ENCODE peak calls at places on chromosome 11, in five cellular contexts. G, B, C, E and W are unnamed samples.
A peak's percentile ranks its signal among the peaks of the same experiment; 100 is the strongest.

GRCh38 chr11:126282361-126282741 is 542 bp upstream of the TIRAP start:
- DNase-seq in G (peak; percentile 18), B (peak; percentile 64), C (peak; percentile 81), E (no peak), W (no peak)

GRCh38 chr11:61774441-61774840 is 18.0 kb downstream of the TMEM258 start:
- DNase-seq in G (no peak), B (no peak), C (peak; percentile 46), E (no peak), W (no peak)

GRCh38 chr11:69075421-69076128 is 26.8 kb downstream of the TPCN2 start:
- DNase-seq in G (no peak), B (no peak), C (no peak), E (peak; percentile 82), W (peak; percentile 61)

GRCh38 chr11:65129649-65130441 is 4.5 kb downstream of the SYVN1 start:
- DNase-seq in G (no peak), B (no peak), C (no peak), E (no peak), W (no peak)

GRCh38 chr11:128942272-128942612 is 429 bp downstream of the TP53AIP1 start:
- DNase-seq in G (no peak), B (no peak), C (no peak), E (no peak), W (no peak)

GRCh38 chr11:114232400-114233070 is 63.7 kb upstream of the NNMT start:
- DNase-seq in G (no peak), B (peak; percentile 69), C (no peak), E (no peak), W (no peak)

GRCh38 chr11:66050581-66051231 is 1.5 kb upstream of the SF3B2 start:
- DNase-seq in G (no peak), B (peak; percentile 49), C (peak; percentile 46), E (no peak), W (no peak)

GRCh38 chr11:134047586-134047999 is 21.3 kb upstream of the JAM3 start:
- DNase-seq in G (no peak), B (no peak), C (no peak), E (no peak), W (peak; percentile 27)

GRCh38 chr11:60127311-60127811 is 38.9 kb downstream of the MS4A2 start:
- DNase-seq in G (no peak), B (no peak), C (no peak), E (no peak), W (peak; percentile 17)

GRCh38 chr11:115081972-115082371 is 403.6 kb downstream of the NXPE2 start:
- DNase-seq in G (no peak), B (no peak), C (no peak), E (no peak), W (no peak)

GRCh38 chr11:79253280-79253679 is 187.6 kb downstream of the TENM4 start:
- DNase-seq in G (no peak), B (no peak), C (no peak), E (no peak), W (no peak)

GRCh38 chr11:57640068-57640800 is 9.5 kb downstream of the YPEL4 start:
- DNase-seq in G (no peak), B (no peak), C (no peak), E (no peak), W (no peak)

GRCh38 chr11:6650980-6651379 is 4.6 kb downstream of the DCHS1 start:
- DNase-seq in G (no peak), B (no peak), C (no peak), E (no peak), W (peak; percentile 76)

GRCh38 chr11:134037093-134037908 is 31.6 kb upstream of the JAM3 start:
- DNase-seq in G (no peak), B (peak; percentile 83), C (peak; percentile 84), E (no peak), W (peak; percentile 25)

GRCh38 chr11:97862021-97862420 is 1158.7 kb upstream of the CNTN5 start:
- DNase-seq in G (no peak), B (no peak), C (no peak), E (no peak), W (no peak)

GRCh38 chr11:121067453-121067852 is 33.6 kb upstream of the TECTA start:
- DNase-seq in G (peak; percentile 97), B (no peak), C (no peak), E (no peak), W (no peak)
- TF ChIP-seq SIN3A in G (no peak), B (no peak), C (no peak), E (no peak), W (no peak)

DNA sequence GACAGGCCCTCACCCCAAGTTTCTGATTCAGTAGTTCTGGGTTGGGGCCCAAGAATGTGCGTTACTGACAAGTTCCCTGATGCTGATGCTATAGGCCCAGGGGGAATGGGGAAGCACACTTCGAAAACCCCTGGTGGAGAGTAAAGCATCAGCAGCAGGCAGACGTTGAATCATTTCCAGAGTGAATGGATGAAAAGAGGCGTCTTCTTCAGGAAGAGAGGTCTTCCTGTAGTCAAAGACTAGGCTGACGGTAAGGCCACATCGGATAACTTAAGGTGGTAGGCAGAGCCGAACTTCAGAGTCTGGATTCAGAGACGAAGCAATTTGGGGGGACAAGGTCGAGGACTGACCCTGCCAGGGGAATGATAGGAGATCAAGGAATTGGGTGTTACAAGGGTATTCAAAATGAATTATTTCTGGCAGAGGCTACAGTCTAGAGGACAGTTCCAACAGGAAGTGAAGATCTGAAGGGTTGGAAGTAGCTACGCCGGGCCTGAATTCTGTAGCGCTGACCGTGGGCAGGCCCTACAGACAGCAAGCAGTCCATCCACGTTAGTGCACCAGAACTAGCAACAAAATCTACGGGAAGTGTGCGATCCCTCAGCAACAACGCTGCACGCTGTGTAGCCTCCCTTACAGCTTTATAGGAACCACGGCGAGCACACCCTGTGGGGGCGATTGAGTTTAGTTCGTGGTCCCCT is 862 bp upstream of the CENATAC start:
- DNase-seq in G (peak; percentile 48), B (no peak), C (peak; percentile 66), E (no peak), W (peak; percentile 56)
- TF ChIP-seq SIN3A in G (no peak), B (no peak), C (no peak), E (no peak), W (no peak)

DNA sequence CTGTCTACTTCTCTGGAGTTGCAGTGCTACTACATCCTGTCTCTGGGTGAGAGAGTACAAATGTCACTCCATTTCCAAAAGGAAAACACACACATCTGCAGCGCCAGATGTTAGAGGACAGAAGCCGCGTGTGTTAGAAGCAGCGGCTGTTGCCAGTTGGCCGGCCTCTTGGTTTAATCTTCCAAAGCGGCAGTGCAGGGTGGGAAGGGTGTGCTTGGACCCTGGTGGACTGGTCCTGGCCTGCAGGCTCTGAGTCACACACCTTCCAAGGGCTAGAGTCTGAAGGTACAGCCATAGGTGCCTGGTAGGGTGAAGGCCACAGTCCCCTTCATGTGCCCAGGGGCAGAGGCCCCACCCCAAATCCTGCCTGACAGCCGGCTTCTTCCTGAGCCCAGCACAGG is 99.8 kb downstream of the CTTN start:
- DNase-seq in G (no peak), B (no peak), C (no peak), E (no peak), W (no peak)
- TF ChIP-seq SIN3A in G (no peak), B (no peak), C (no peak), E (no peak), W (no peak)

GRCh38 chr11:2343502-2343901 is 33.6 kb upstream of the CD81 start:
- DNase-seq in G (no peak), B (no peak), C (no peak), E (no peak), W (no peak)
- TF ChIP-seq SIN3A in G (no peak), B (no peak), C (no peak), E (no peak), W (no peak)

GRCh38 chr11:1502168-1502955 is 15.8 kb upstream of the MOB2 start:
- DNase-seq in G (no peak), B (no peak), C (no peak), E (no peak), W (no peak)

GRCh38 chr11:1499899-1500298 is 13.3 kb upstream of the MOB2 start:
- DNase-seq in G (no peak), B (no peak), C (no peak), E (no peak), W (no peak)

GRCh38 chr11:1500466-1501420 is 14.2 kb upstream of the MOB2 start:
- DNase-seq in G (no peak), B (no peak), C (no peak), E (no peak), W (no peak)

GRCh38 chr11:1502971-1503707 is 16.6 kb upstream of the MOB2 start:
- DNase-seq in G (no peak), B (no peak), C (peak; percentile 84), E (no peak), W (no peak)

GRCh38 chr11:1501421-1502167 is 15.0 kb upstream of the MOB2 start:
- DNase-seq in G (no peak), B (no peak), C (no peak), E (no peak), W (no peak)
- TF ChIP-seq SIN3A in G (no peak), B (no peak), C (no peak), E (no peak), W (no peak)

GRCh38 chr11:120486138-120486537 is 25.4 kb upstream of the GRIK4 start:
- DNase-seq in G (no peak), B (no peak), C (no peak), E (no peak), W (no peak)
- TF ChIP-seq SIN3A in G (no peak), B (no peak), C (no peak), E (no peak), W (no peak)